ENCODE peak calls at places on chromosomes 1 and 21, in five cellular contexts. One of them, this sample, is unnamed.

GRCh38 chr1:94709891-94710581 is 110.1 kb upstream of the SLC44A3 start:
- DNase-seq in cardiac fibroblast: peak
- DNase-seq in adrenal gland: no peak
- DNase-seq in neural progenitor cell: no peak
- DNase-seq in IMR-90: peak
- DNase-seq in this sample: no peak

GRCh38 chr1:174976436-174977107 is 23.2 kb upstream of the CACYBP start:
- DNase-seq in cardiac fibroblast: peak
- DNase-seq in adrenal gland: peak
- DNase-seq in neural progenitor cell: no peak
- DNase-seq in IMR-90: peak
- DNase-seq in this sample: peak

GRCh38 chr1:79198841-79199240 is 192.3 kb upstream of the ADGRL4 start:
- DNase-seq in cardiac fibroblast: peak
- DNase-seq in adrenal gland: no peak
- DNase-seq in neural progenitor cell: no peak
- DNase-seq in IMR-90: peak
- DNase-seq in this sample: peak

GRCh38 chr1:179082308-179083030 is 599 bp downstream of the TOR3A start:
- DNase-seq in cardiac fibroblast: no peak
- DNase-seq in adrenal gland: no peak
- DNase-seq in neural progenitor cell: peak
- DNase-seq in IMR-90: no peak
- DNase-seq in this sample: peak

GRCh38 chr1:175520186-175520585 is 223.2 kb downstream of the TNR start:
- DNase-seq in cardiac fibroblast: no peak
- DNase-seq in adrenal gland: no peak
- DNase-seq in neural progenitor cell: no peak
- DNase-seq in IMR-90: no peak
- DNase-seq in this sample: no peak

GRCh38 chr1:183989078-183989577 is 48.4 kb downstream of the COLGALT2 start:
- DNase-seq in cardiac fibroblast: peak
- DNase-seq in adrenal gland: no peak
- DNase-seq in neural progenitor cell: no peak
- DNase-seq in IMR-90: peak
- DNase-seq in this sample: peak

GRCh38 chr1:32659581-32659980 is 8.6 kb downstream of the RBBP4 start:
- DNase-seq in cardiac fibroblast: no peak
- DNase-seq in adrenal gland: no peak
- DNase-seq in neural progenitor cell: no peak
- DNase-seq in IMR-90: no peak
- DNase-seq in this sample: no peak

GRCh38 chr1:228072658-228073043 is 9.9 kb upstream of the ARF1 start:
- DNase-seq in cardiac fibroblast: no peak
- DNase-seq in adrenal gland: peak
- DNase-seq in neural progenitor cell: no peak
- DNase-seq in IMR-90: no peak
- DNase-seq in this sample: no peak

GRCh38 chr1:32127780-32128179 is 19.9 kb downstream of the KPNA6 start:
- DNase-seq in cardiac fibroblast: no peak
- DNase-seq in adrenal gland: no peak
- DNase-seq in neural progenitor cell: no peak
- DNase-seq in IMR-90: no peak
- DNase-seq in this sample: no peak

GRCh38 chr1:156868341-156868740 is 7.7 kb downstream of the NTRK1 start:
- DNase-seq in cardiac fibroblast: no peak
- DNase-seq in adrenal gland: no peak
- DNase-seq in neural progenitor cell: no peak
- DNase-seq in IMR-90: no peak
- DNase-seq in this sample: no peak

GRCh38 chr1:176795929-176796328 is 333.0 kb downstream of the PAPPA2 start:
- DNase-seq in cardiac fibroblast: no peak
- DNase-seq in adrenal gland: peak
- DNase-seq in neural progenitor cell: no peak
- DNase-seq in IMR-90: no peak
- DNase-seq in this sample: no peak

GRCh38 chr1:65418522-65419185 is 1.8 kb upstream of the LEPR start:
- DNase-seq in cardiac fibroblast: peak
- DNase-seq in adrenal gland: no peak
- DNase-seq in neural progenitor cell: no peak
- DNase-seq in IMR-90: peak
- DNase-seq in this sample: no peak

GRCh38 chr1:198771562-198772153 is 132.8 kb downstream of the PTPRC start:
- DNase-seq in cardiac fibroblast: peak
- DNase-seq in adrenal gland: no peak
- DNase-seq in neural progenitor cell: peak
- DNase-seq in IMR-90: peak
- DNase-seq in this sample: peak

GRCh38 chr1:52461821-52462220 is 57.4 kb downstream of the PRPF38A start:
- DNase-seq in cardiac fibroblast: no peak
- DNase-seq in adrenal gland: no peak
- DNase-seq in neural progenitor cell: no peak
- DNase-seq in IMR-90: no peak
- DNase-seq in this sample: no peak

GRCh38 chr21:42174173-42174572 is 44.8 kb upstream of the ABCG1 start:
- DNase-seq in cardiac fibroblast: no peak
- DNase-seq in adrenal gland: no peak
- DNase-seq in neural progenitor cell: no peak
- DNase-seq in IMR-90: no peak
- DNase-seq in this sample: no peak

GRCh38 chr1:233707906-233708292 is 94.0 kb downstream of the KCNK1 start:
- DNase-seq in cardiac fibroblast: no peak
- DNase-seq in adrenal gland: no peak
- DNase-seq in neural progenitor cell: no peak
- DNase-seq in IMR-90: no peak
- DNase-seq in this sample: no peak

GRCh38 chr1:7409278-7409677 is 361.8 kb upstream of the VAMP3 start:
- DNase-seq in cardiac fibroblast: no peak
- DNase-seq in adrenal gland: peak
- DNase-seq in neural progenitor cell: no peak
- DNase-seq in IMR-90: no peak
- DNase-seq in this sample: no peak

GRCh38 chr1:110336300-110337039 is 2.7 kb upstream of the RBM15 start:
- DNase-seq in cardiac fibroblast: no peak
- DNase-seq in adrenal gland: peak
- DNase-seq in neural progenitor cell: no peak
- DNase-seq in IMR-90: no peak
- DNase-seq in this sample: no peak

GRCh38 chr21:43873673-43874072 is 8.7 kb downstream of the AGPAT3 start:
- DNase-seq in cardiac fibroblast: no peak
- DNase-seq in adrenal gland: no peak
- DNase-seq in neural progenitor cell: no peak
- DNase-seq in IMR-90: no peak
- DNase-seq in this sample: no peak

GRCh38 chr21:31873696-31874599 is 1.1 kb downstream of the HUNK start:
- DNase-seq in cardiac fibroblast: no peak
- DNase-seq in adrenal gland: no peak
- DNase-seq in neural progenitor cell: peak
- DNase-seq in IMR-90: peak
- DNase-seq in this sample: peak

GRCh38 chr1:24801169-24801568 is 55.9 kb downstream of the CLIC4 start:
- DNase-seq in cardiac fibroblast: no peak
- DNase-seq in adrenal gland: no peak
- DNase-seq in neural progenitor cell: no peak
- DNase-seq in IMR-90: no peak
- DNase-seq in this sample: peak

GRCh38 chr1:217718873-217719272 is 87.7 kb downstream of the SPATA17 start:
- DNase-seq in cardiac fibroblast: no peak
- DNase-seq in adrenal gland: no peak
- DNase-seq in neural progenitor cell: no peak
- DNase-seq in IMR-90: no peak
- DNase-seq in this sample: no peak

GRCh38 chr1:246528933-246529731 is 22.1 kb upstream of the SMYD3 start:
- DNase-seq in cardiac fibroblast: no peak
- DNase-seq in adrenal gland: no peak
- DNase-seq in neural progenitor cell: no peak
- DNase-seq in IMR-90: no peak
- DNase-seq in this sample: peak

GRCh38 chr1:199336745-199337640 is 690.5 kb upstream of the NR5A2 start:
- DNase-seq in cardiac fibroblast: no peak
- DNase-seq in adrenal gland: no peak
- DNase-seq in neural progenitor cell: peak
- DNase-seq in IMR-90: no peak
- DNase-seq in this sample: no peak

GRCh38 chr21:46273341-46273740 is 12.1 kb downstream of the MCM3AP start:
- DNase-seq in cardiac fibroblast: no peak
- DNase-seq in adrenal gland: no peak
- DNase-seq in neural progenitor cell: no peak
- DNase-seq in IMR-90: no peak
- DNase-seq in this sample: no peak

GRCh38 chr1:231954751-231955150 is 328.2 kb downstream of the DISC1 start:
- DNase-seq in cardiac fibroblast: no peak
- DNase-seq in adrenal gland: no peak
- DNase-seq in neural progenitor cell: no peak
- DNase-seq in IMR-90: no peak
- DNase-seq in this sample: no peak

GRCh38 chr1:165306543-165307434 is 49.7 kb downstream of the LMX1A start:
- DNase-seq in cardiac fibroblast: no peak
- DNase-seq in adrenal gland: no peak
- DNase-seq in neural progenitor cell: peak
- DNase-seq in IMR-90: no peak
- DNase-seq in this sample: no peak
- TF ChIP-seq CTCF in cardiac fibroblast: no peak
- TF ChIP-seq CTCF in adrenal gland: no peak
- TF ChIP-seq CTCF in neural progenitor cell: peak
- TF ChIP-seq CTCF in IMR-90: no peak
- TF ChIP-seq CTCF in this sample: no peak

GRCh38 chr1:186094170-186094569 is 280.9 kb downstream of the TPR start:
- DNase-seq in cardiac fibroblast: peak
- DNase-seq in adrenal gland: no peak
- DNase-seq in neural progenitor cell: no peak
- DNase-seq in IMR-90: peak
- DNase-seq in this sample: peak

GRCh38 chr1:186102559-186103148 is 272.4 kb downstream of the TPR start:
- DNase-seq in cardiac fibroblast: peak
- DNase-seq in adrenal gland: peak
- DNase-seq in neural progenitor cell: no peak
- DNase-seq in IMR-90: peak
- DNase-seq in this sample: peak

GRCh38 chr1:186104459-186104858 is 270.6 kb downstream of the TPR start:
- DNase-seq in cardiac fibroblast: no peak
- DNase-seq in adrenal gland: no peak
- DNase-seq in neural progenitor cell: no peak
- DNase-seq in IMR-90: no peak
- DNase-seq in this sample: no peak

GRCh38 chr1:186102107-186102506 is 272.9 kb downstream of the TPR start:
- DNase-seq in cardiac fibroblast: no peak
- DNase-seq in adrenal gland: no peak
- DNase-seq in neural progenitor cell: no peak
- DNase-seq in IMR-90: no peak
- DNase-seq in this sample: no peak

DNA sequence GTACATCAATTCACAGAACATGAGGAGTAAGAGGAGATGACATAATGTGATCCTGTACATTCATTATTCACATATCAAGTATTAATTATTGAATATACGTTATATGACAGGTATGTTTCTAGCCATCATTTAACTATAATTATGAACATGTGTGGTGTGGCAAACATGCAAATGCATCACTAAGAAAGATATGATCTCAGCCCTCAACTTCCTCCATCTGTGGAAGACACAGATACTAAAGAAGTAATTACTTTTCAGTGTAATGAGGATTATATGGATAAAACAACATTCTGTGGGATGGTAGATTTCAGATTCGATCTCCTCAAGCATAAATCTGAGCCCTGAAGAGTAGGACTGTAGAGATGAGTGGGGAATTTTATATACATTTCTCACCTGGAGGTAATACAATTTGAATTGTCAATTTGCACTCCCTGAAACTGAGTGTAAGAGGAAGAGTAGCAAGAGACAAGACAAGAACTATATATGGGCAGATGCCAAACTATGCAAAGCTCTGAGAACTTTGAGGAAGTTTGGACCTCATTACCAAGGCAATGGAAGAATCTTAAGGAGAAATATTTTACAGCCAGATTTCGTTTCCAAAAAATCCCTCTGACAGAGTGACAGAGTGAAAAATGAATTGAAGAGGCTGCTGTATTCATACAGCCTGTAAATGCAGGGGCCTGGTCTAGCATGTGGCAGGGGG is 275.5 kb downstream of the TPR start:
- DNase-seq in cardiac fibroblast: no peak
- DNase-seq in adrenal gland: no peak
- DNase-seq in neural progenitor cell: no peak
- DNase-seq in IMR-90: no peak
- DNase-seq in this sample: no peak
- H3K4me3 ChIP-seq in cardiac fibroblast: no peak
- H3K4me3 ChIP-seq in adrenal gland: no peak
- H3K4me3 ChIP-seq in neural progenitor cell: no peak
- H3K4me3 ChIP-seq in IMR-90: no peak
- H3K4me3 ChIP-seq in this sample: no peak

DNA sequence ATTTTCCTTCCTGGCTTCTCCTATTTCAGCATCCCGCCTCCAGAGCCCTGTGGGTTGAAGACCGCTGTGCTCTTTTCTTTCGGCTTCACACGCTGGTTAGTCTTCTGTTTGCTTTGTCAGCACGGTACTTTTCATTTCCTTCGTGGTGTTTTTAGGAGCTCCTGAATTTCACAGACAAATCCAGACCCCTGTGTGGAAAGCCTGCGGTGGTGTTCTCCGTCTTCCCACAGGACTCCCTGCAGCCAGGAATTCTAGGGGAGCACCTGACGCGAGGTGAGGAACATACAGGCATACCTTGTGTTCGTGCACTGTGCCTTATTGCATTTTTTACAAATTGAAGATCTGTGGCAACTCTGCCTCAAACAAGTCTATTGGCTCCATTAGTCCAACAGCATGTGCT is 210.2 kb upstream of the MAP1LC3C start:
- DNase-seq in cardiac fibroblast: no peak
- DNase-seq in adrenal gland: no peak
- DNase-seq in neural progenitor cell: peak
- DNase-seq in IMR-90: no peak
- DNase-seq in this sample: no peak
- TF ChIP-seq CTCF in cardiac fibroblast: no peak
- TF ChIP-seq CTCF in adrenal gland: no peak
- TF ChIP-seq CTCF in neural progenitor cell: no peak
- TF ChIP-seq CTCF in IMR-90: no peak
- TF ChIP-seq CTCF in this sample: no peak

DNA sequence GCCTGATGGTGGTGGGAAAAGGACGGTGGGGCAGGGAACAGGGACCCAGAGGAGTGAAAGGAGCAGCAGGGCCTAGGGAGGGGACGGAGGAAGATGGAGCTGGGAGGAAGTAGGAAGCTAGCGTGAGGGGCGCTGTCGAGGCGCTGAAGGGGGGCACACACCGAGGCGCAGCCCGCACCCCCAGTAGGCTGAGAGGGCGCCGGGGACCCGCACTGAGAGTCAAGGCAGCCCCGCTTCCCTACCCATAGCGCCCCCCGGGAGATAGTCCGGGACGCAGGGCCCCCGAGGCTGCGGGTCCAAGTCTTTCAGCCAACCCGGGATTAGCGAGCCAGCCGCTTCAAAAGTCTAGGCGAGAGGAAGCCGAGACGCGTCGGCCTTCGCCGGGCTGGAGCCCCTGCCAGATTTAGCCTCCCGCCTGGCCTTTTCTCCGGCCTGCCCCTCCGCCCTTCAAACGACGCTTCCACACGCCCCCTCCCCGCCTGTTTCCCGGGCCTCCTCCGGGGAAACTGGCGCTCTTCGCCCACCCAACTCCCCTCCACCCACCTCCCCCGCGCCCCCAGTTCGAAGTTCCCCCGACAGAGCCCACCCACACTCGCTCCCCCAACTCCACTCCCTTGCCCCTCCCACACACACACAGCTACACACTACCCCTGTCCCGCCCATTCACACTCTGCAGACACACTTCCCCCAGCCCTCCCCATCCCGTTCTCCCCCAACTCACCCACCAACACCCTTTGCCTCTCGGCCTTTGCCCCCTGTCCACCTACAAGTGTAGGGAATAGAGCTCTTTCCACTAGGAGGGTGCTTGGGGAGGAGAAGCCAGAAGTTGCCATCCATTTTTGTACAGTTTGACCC is 7.8 kb upstream of the PROX1 start:
- DNase-seq in cardiac fibroblast: no peak
- DNase-seq in adrenal gland: no peak
- DNase-seq in neural progenitor cell: peak
- DNase-seq in IMR-90: no peak
- DNase-seq in this sample: no peak
- H3K4me3 ChIP-seq in cardiac fibroblast: no peak
- H3K4me3 ChIP-seq in adrenal gland: no peak
- H3K4me3 ChIP-seq in neural progenitor cell: peak
- H3K4me3 ChIP-seq in IMR-90: no peak
- H3K4me3 ChIP-seq in this sample: no peak

This sample was measured in choroid plexus epithelial cell.